ENCODE peak calls at places on chromosomes 6 and 20, in seven cellular contexts. One of them, this sample, is unnamed.

GRCh38 chr6:9139762-9140161 is 704.4 kb upstream of the SLC35B3 start:
- DNase-seq in GM12878: no peak
- DNase-seq in H1: no peak
- DNase-seq in SK-N-SH: no peak
- DNase-seq in GM12891: no peak
- DNase-seq in HepG2: no peak
- DNase-seq in K562: no peak
- DNase-seq in this sample: no peak

GRCh38 chr6:215335-216034 is 76.8 kb upstream of the DUSP22 start:
- DNase-seq in GM12878: peak; percentile 41
- DNase-seq in H1: no peak
- DNase-seq in SK-N-SH: no peak
- DNase-seq in GM12891: no peak
- DNase-seq in HepG2: no peak
- DNase-seq in K562: no peak
- DNase-seq in this sample: no peak

GRCh38 chr20:20271277-20271676 is 96.6 kb upstream of the INSM1 start:
- DNase-seq in GM12878: no peak
- DNase-seq in H1: no peak
- DNase-seq in SK-N-SH: no peak
- DNase-seq in GM12891: no peak
- DNase-seq in HepG2: no peak
- DNase-seq in K562: no peak
- DNase-seq in this sample: no peak

GRCh38 chr6:139296927-139297326 is 5.1 kb upstream of the TXLNB start:
- DNase-seq in GM12878: no peak
- DNase-seq in H1: no peak
- DNase-seq in SK-N-SH: no peak
- DNase-seq in GM12891: no peak
- DNase-seq in HepG2: no peak
- DNase-seq in K562: no peak
- DNase-seq in this sample: no peak

GRCh38 chr6:116672306-116672705 is 3.7 kb upstream of the ZUP1 start:
- DNase-seq in GM12878: no peak
- DNase-seq in H1: no peak
- DNase-seq in SK-N-SH: no peak
- DNase-seq in GM12891: no peak
- DNase-seq in HepG2: no peak
- DNase-seq in K562: no peak
- DNase-seq in this sample: no peak

GRCh38 chr6:95294047-95294446 is 283.3 kb upstream of the MANEA start:
- DNase-seq in GM12878: no peak
- DNase-seq in H1: no peak
- DNase-seq in SK-N-SH: no peak
- DNase-seq in GM12891: no peak
- DNase-seq in HepG2: no peak
- DNase-seq in K562: no peak
- DNase-seq in this sample: no peak

GRCh38 chr6:99282479-99283062 is 66.9 kb downstream of the FAXC start:
- DNase-seq in GM12878: no peak
- DNase-seq in H1: no peak
- DNase-seq in SK-N-SH: peak; percentile 33
- DNase-seq in GM12891: no peak
- DNase-seq in HepG2: no peak
- DNase-seq in K562: peak; percentile 16
- DNase-seq in this sample: no peak

GRCh38 chr6:87396595-87397392 is 11.0 kb upstream of the CFAP206 start:
- DNase-seq in GM12878: no peak
- DNase-seq in H1: no peak
- DNase-seq in SK-N-SH: no peak
- DNase-seq in GM12891: no peak
- DNase-seq in HepG2: no peak
- DNase-seq in K562: peak; percentile 11
- DNase-seq in this sample: no peak

GRCh38 chr20:34312544-34313217 is 9.5 kb upstream of the AHCY start:
- DNase-seq in GM12878: peak; percentile 65
- DNase-seq in H1: peak; percentile 87
- DNase-seq in SK-N-SH: peak; percentile 91
- DNase-seq in GM12891: peak; percentile 73
- DNase-seq in HepG2: peak; percentile 96
- DNase-seq in K562: peak; percentile 93
- DNase-seq in this sample: peak; percentile 76

GRCh38 chr20:34309691-34310090 is 6.5 kb upstream of the AHCY start:
- DNase-seq in GM12878: no peak
- DNase-seq in H1: no peak
- DNase-seq in SK-N-SH: no peak
- DNase-seq in GM12891: no peak
- DNase-seq in HepG2: no peak
- DNase-seq in K562: no peak
- DNase-seq in this sample: no peak

GRCh38 chr20:34312024-34312460 is 8.9 kb upstream of the AHCY start:
- DNase-seq in GM12878: no peak
- DNase-seq in H1: no peak
- DNase-seq in SK-N-SH: no peak
- DNase-seq in GM12891: no peak
- DNase-seq in HepG2: no peak
- DNase-seq in K562: no peak
- DNase-seq in this sample: no peak

GRCh38 chr20:34310481-34311117 is 7.4 kb upstream of the AHCY start:
- DNase-seq in GM12878: no peak
- DNase-seq in H1: no peak
- DNase-seq in SK-N-SH: no peak
- DNase-seq in GM12891: no peak
- DNase-seq in HepG2: peak; percentile 95
- DNase-seq in K562: no peak
- DNase-seq in this sample: no peak

DNA sequence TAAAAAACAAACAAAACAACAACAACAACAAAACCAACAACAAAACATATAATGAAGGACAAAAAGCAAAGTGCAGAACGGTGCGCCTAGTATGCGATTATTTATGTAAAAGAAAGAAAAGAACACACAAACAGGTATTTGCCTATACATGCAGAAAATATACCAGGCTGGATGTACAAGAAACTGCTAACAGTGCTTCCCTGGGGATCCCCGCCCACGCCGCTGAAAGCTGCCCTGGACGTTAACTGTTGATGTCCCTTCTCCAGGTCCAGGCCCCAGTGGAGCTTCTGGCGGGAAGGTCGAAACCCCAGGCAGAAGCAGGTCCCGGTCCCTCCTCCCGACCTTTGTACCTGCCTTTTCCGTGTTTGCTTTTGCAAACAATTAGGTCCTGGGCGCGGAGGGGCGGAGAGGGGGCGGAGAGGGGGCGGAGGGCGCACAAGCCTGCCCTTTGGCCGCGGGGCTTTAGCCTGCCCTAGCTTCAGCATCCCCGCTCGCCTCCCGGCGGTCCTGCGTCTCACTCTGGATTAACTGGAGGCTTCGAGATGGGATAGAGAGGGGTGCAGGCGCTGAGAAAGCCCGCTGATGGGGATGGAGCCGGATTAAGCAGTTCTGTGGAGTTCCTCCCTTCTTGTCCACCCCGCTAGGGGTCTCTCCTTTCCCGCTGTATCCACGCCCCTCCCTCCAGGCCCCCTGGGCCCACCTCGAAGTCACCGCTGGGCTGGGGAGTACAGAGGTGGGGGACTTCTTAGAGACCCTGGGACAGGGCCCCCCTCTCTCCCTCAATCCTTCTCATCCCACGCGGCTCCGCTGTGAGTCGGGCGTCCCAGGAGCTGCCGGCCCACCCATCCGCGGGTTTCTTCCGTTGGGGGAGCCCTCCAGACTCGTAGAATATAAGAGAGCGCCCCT is 8.2 kb upstream of the AHCY start:
- DNase-seq in GM12878: no peak
- DNase-seq in H1: peak; percentile 47
- DNase-seq in SK-N-SH: no peak
- DNase-seq in GM12891: no peak
- DNase-seq in HepG2: peak; percentile 100
- DNase-seq in K562: no peak
- DNase-seq in this sample: no peak
- TF ChIP-seq TAF1 in GM12878: no peak
- TF ChIP-seq TAF1 in H1: no peak
- TF ChIP-seq TAF1 in SK-N-SH: no peak
- TF ChIP-seq TAF1 in GM12891: no peak
- TF ChIP-seq TAF1 in HepG2: no peak
- TF ChIP-seq TAF1 in K562: no peak
- TF ChIP-seq TAF1 in this sample: no peak

GRCh38 chr6:13288481-13288880 is 39.9 kb downstream of the TBC1D7 start:
- DNase-seq in GM12878: no peak
- DNase-seq in H1: no peak
- DNase-seq in SK-N-SH: no peak
- DNase-seq in GM12891: no peak
- DNase-seq in HepG2: no peak
- DNase-seq in K562: no peak
- DNase-seq in this sample: no peak
- TF ChIP-seq TAF1 in GM12878: no peak
- TF ChIP-seq TAF1 in H1: no peak
- TF ChIP-seq TAF1 in SK-N-SH: no peak
- TF ChIP-seq TAF1 in GM12891: no peak
- TF ChIP-seq TAF1 in HepG2: no peak
- TF ChIP-seq TAF1 in K562: no peak
- TF ChIP-seq TAF1 in this sample: no peak

DNA sequence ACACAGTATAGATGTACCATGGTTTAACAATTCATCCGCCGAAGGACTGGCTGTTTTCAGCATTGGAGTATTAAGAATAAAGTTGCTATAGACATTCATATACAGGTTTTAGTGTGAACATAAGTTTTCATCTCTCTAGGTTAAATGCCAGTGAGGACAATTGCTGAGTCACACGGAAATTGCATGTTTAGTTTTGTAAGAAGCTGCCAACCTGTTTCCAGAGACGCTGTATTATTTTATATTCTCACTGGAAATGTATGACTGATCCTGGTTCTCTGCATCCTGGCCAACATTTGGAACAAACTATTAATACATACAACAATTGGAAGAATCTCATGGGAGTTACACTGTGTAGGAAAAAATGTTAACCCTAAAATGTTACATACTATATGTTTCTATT is 16.7 kb upstream of the TGM6 start:
- DNase-seq in GM12878: no peak
- DNase-seq in H1: no peak
- DNase-seq in SK-N-SH: no peak
- DNase-seq in GM12891: no peak
- DNase-seq in HepG2: no peak
- DNase-seq in K562: no peak
- DNase-seq in this sample: no peak
- TF ChIP-seq TAF1 in GM12878: no peak
- TF ChIP-seq TAF1 in H1: no peak
- TF ChIP-seq TAF1 in SK-N-SH: no peak
- TF ChIP-seq TAF1 in GM12891: no peak
- TF ChIP-seq TAF1 in HepG2: no peak
- TF ChIP-seq TAF1 in K562: no peak
- TF ChIP-seq TAF1 in this sample: no peak

GRCh38 chr20:57061058-57061900 is 205.2 kb downstream of the BMP7 start:
- DNase-seq in GM12878: no peak
- DNase-seq in H1: no peak
- DNase-seq in SK-N-SH: peak; percentile 70
- DNase-seq in GM12891: no peak
- DNase-seq in HepG2: no peak
- DNase-seq in K562: peak; percentile 23
- DNase-seq in this sample: no peak
- TF ChIP-seq TAF1 in GM12878: no peak
- TF ChIP-seq TAF1 in H1: no peak
- TF ChIP-seq TAF1 in SK-N-SH: no peak
- TF ChIP-seq TAF1 in GM12891: no peak
- TF ChIP-seq TAF1 in HepG2: no peak
- TF ChIP-seq TAF1 in K562: no peak
- TF ChIP-seq TAF1 in this sample: no peak

GRCh38 chr6:149615805-149616204 is 32.7 kb downstream of the KATNA1 start:
- DNase-seq in GM12878: no peak
- DNase-seq in H1: no peak
- DNase-seq in SK-N-SH: no peak
- DNase-seq in GM12891: no peak
- DNase-seq in HepG2: no peak
- DNase-seq in K562: no peak
- DNase-seq in this sample: no peak

GRCh38 chr6:149608381-149608982 is 40.0 kb downstream of the KATNA1 start:
- DNase-seq in GM12878: no peak
- DNase-seq in H1: no peak
- DNase-seq in SK-N-SH: no peak
- DNase-seq in GM12891: no peak
- DNase-seq in HepG2: no peak
- DNase-seq in K562: no peak
- DNase-seq in this sample: no peak

GRCh38 chr6:149614352-149614751 is 34.2 kb downstream of the KATNA1 start:
- DNase-seq in GM12878: no peak
- DNase-seq in H1: no peak
- DNase-seq in SK-N-SH: no peak
- DNase-seq in GM12891: no peak
- DNase-seq in HepG2: no peak
- DNase-seq in K562: no peak
- DNase-seq in this sample: no peak
- TF ChIP-seq TAF1 in GM12878: no peak
- TF ChIP-seq TAF1 in H1: no peak
- TF ChIP-seq TAF1 in SK-N-SH: no peak
- TF ChIP-seq TAF1 in GM12891: no peak
- TF ChIP-seq TAF1 in HepG2: no peak
- TF ChIP-seq TAF1 in K562: no peak
- TF ChIP-seq TAF1 in this sample: no peak

DNA sequence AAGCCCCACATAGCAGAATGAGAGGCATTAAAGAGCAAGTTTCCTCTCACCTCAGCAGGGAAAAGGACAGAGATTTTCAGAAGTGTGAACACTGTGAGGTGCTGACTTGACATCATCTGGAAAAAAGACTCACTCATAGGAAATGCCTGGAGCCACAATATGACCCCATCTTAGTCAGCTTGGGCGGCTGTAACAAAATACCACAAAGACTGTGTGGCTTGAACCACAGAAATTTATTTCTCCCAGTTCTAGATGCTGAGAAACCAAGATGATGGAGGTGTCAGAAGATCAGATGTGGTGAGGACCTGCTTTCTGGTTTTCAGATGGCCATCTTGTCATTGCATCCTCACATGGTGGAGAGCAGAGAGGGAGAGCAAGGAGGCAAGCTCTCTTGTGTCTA is 253.1 kb downstream of the ADGB start:
- DNase-seq in GM12878: no peak
- DNase-seq in H1: no peak
- DNase-seq in SK-N-SH: no peak
- DNase-seq in GM12891: no peak
- DNase-seq in HepG2: no peak
- DNase-seq in K562: no peak
- DNase-seq in this sample: no peak
- TF ChIP-seq TAF1 in GM12878: no peak
- TF ChIP-seq TAF1 in H1: no peak
- TF ChIP-seq TAF1 in SK-N-SH: no peak
- TF ChIP-seq TAF1 in GM12891: no peak
- TF ChIP-seq TAF1 in HepG2: no peak
- TF ChIP-seq TAF1 in K562: no peak
- TF ChIP-seq TAF1 in this sample: no peak

GRCh38 chr20:10837901-10838300 is 164.1 kb upstream of the JAG1 start:
- DNase-seq in GM12878: no peak
- DNase-seq in H1: no peak
- DNase-seq in SK-N-SH: no peak
- DNase-seq in GM12891: no peak
- DNase-seq in HepG2: no peak
- DNase-seq in K562: no peak
- DNase-seq in this sample: no peak

GRCh38 chr20:10828221-10828620 is 154.4 kb upstream of the JAG1 start:
- DNase-seq in GM12878: no peak
- DNase-seq in H1: no peak
- DNase-seq in SK-N-SH: no peak
- DNase-seq in GM12891: no peak
- DNase-seq in HepG2: no peak
- DNase-seq in K562: peak; percentile 1
- DNase-seq in this sample: no peak

GRCh38 chr20:10832146-10832545 is 158.3 kb upstream of the JAG1 start:
- DNase-seq in GM12878: no peak
- DNase-seq in H1: no peak
- DNase-seq in SK-N-SH: no peak
- DNase-seq in GM12891: no peak
- DNase-seq in HepG2: no peak
- DNase-seq in K562: no peak
- DNase-seq in this sample: no peak
- TF ChIP-seq TAF1 in GM12878: no peak
- TF ChIP-seq TAF1 in H1: no peak
- TF ChIP-seq TAF1 in SK-N-SH: no peak
- TF ChIP-seq TAF1 in GM12891: no peak
- TF ChIP-seq TAF1 in HepG2: no peak
- TF ChIP-seq TAF1 in K562: no peak
- TF ChIP-seq TAF1 in this sample: no peak

This sample was measured in GM12892.